ENCODE peak calls at places on chromosomes 13 and 19, in nine cellular contexts. L is K562, E is AG10803, G is choroid plexus epithelial cell, Z is neural progenitor cell, W is fibroblast of lung, S is SK-N-SH, M is brain microvascular endothelial cell, V is glutamatergic neuron. A is an unnamed sample.

GRCh38 chr19:54298357-54299125 is 14.4 kb downstream of the LILRA5 start:
- DNase-seq in L (no peak), E (no peak), G (no peak), Z (no peak), W (no peak), S (no peak), M (no peak), V (no peak), A (no peak)

GRCh38 chr13:20901668-20902437 is 693 bp downstream of the XPO4 start:
- DNase-seq in L (peak), E (peak), G (peak), Z (peak), W (peak), S (peak), M (no peak), V (peak), A (no peak)

GRCh38 chr19:15437355-15438123 is 12.2 kb downstream of the WIZ start:
- DNase-seq in L (no peak), E (peak), G (peak), Z (no peak), W (peak), S (no peak), M (no peak), V (no peak), A (no peak)

GRCh38 chr19:2171349-2172145 is 7.8 kb downstream of the DOT1L start:
- DNase-seq in L (peak), E (no peak), G (peak), Z (peak), W (peak), S (peak), M (no peak), V (peak), A (no peak)

GRCh38 chr13:40784540-40784939 is 4.9 kb upstream of the SLC25A15 start:
- DNase-seq in L (no peak), E (no peak), G (no peak), Z (no peak), W (no peak), S (no peak), M (no peak), V (no peak), A (no peak)

GRCh38 chr13:21006141-21007005 is 55.0 kb downstream of the LATS2 start:
- DNase-seq in L (no peak), E (no peak), G (no peak), Z (peak), W (no peak), S (no peak), M (no peak), V (no peak), A (no peak)

GRCh38 chr19:8396563-8397203 is 6.5 kb downstream of the RAB11B start:
- DNase-seq in L (peak), E (peak), G (peak), Z (peak), W (peak), S (peak), M (peak), V (peak), A (no peak)

GRCh38 chr19:46082728-46083050 is 41.8 kb downstream of the IGFL3 start:
- DNase-seq in L (no peak), E (peak), G (peak), Z (no peak), W (no peak), S (no peak), M (no peak), V (no peak), A (no peak)

GRCh38 chr19:30587869-30588268 is 215.7 kb downstream of the ZNF536 start:
- DNase-seq in L (no peak), E (no peak), G (no peak), Z (no peak), W (no peak), S (no peak), M (no peak), V (peak), A (no peak)

GRCh38 chr13:74452881-74453280 is 318.7 kb upstream of the KLF12 start:
- DNase-seq in L (no peak), E (no peak), G (no peak), Z (no peak), W (no peak), S (no peak), M (no peak), V (no peak), A (no peak)

GRCh38 chr13:39641645-39642044 is 13.8 kb upstream of the COG6 start:
- DNase-seq in L (no peak), E (no peak), G (no peak), Z (no peak), W (no peak), S (no peak), M (no peak), V (no peak), A (no peak)

GRCh38 chr13:112861876-112862615 is 107.0 kb upstream of the MCF2L start:
- DNase-seq in L (no peak), E (no peak), G (no peak), Z (no peak), W (no peak), S (no peak), M (no peak), V (peak), A (no peak)

GRCh38 chr13:110420626-110421025 is 113.5 kb downstream of the COL4A2 start:
- DNase-seq in L (no peak), E (no peak), G (no peak), Z (no peak), W (no peak), S (no peak), M (no peak), V (no peak), A (no peak)

GRCh38 chr19:14103310-14103709 is 12.8 kb upstream of the SAMD1 start:
- DNase-seq in L (no peak), E (no peak), G (no peak), Z (no peak), W (no peak), S (no peak), M (no peak), V (no peak), A (no peak)

GRCh38 chr19:14102756-14103155 is 12.2 kb upstream of the SAMD1 start:
- DNase-seq in L (no peak), E (no peak), G (no peak), Z (no peak), W (no peak), S (no peak), M (no peak), V (no peak), A (no peak)

GRCh38 chr19:14107581-14108461 is 9.7 kb downstream of the PRKACA start:
- DNase-seq in L (no peak), E (no peak), G (no peak), Z (no peak), W (no peak), S (no peak), M (peak), V (no peak), A (no peak)

GRCh38 chr19:14106840-14107239 is 10.7 kb downstream of the PRKACA start:
- DNase-seq in L (no peak), E (no peak), G (no peak), Z (no peak), W (no peak), S (no peak), M (no peak), V (no peak), A (no peak)

GRCh38 chr19:14105680-14106079 is 11.9 kb downstream of the PRKACA start:
- DNase-seq in L (no peak), E (no peak), G (no peak), Z (no peak), W (no peak), S (no peak), M (no peak), V (no peak), A (no peak)
- TF ChIP-seq CTCF in L (no peak), E (no peak), G (no peak), Z (no peak), W (no peak), S (no peak), M (no peak), V (no peak), A (no peak)

DNA sequence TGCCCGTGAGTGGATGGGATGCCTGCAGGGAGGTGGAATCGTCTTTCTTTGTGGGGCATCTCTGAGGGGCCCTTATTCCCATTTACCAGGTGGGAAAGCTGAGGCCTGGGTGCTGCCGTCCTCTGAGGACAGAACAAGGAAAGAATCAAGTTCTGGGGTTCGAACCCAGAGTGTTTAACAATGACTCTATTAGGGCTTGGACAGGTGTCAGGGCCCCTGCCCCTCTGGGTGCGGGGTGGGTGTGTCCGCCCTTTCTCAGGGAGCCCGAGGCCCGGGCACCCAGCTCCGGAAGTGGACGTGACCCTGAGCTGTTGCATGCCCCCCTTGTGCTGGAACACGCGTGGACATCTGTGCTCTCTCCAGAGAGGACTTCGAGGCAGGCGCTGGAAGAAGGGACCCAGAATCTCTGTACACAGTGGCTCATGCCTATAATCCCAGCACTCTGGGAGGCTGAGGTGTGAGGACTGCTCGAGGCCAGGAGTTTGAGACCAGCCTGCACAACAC is 10.8 kb downstream of the NDUFA11 start:
- DNase-seq in L (no peak), E (no peak), G (no peak), Z (no peak), W (no peak), S (no peak), M (no peak), V (no peak), A (no peak)
- TF ChIP-seq CTCF in L (no peak), E (no peak), G (no peak), Z (no peak), W (no peak), S (peak), M (no peak), V (peak), A (no peak)

GRCh38 chr13:97221989-97222700 is at the start of gene MBNL2:
- DNase-seq in L (peak), E (peak), G (peak), Z (peak), W (peak), S (peak), M (peak), V (peak), A (peak)
- TF ChIP-seq CTCF in L (no peak), E (no peak), G (no peak), Z (no peak), W (no peak), S (no peak), M (no peak), V (no peak), A (no peak)

GRCh38 chr13:97758317-97758716 is 195.2 kb upstream of the IPO5 start:
- DNase-seq in L (no peak), E (no peak), G (peak), Z (no peak), W (peak), S (no peak), M (no peak), V (no peak), A (no peak)

GRCh38 chr13:97751477-97751876 is 202.0 kb upstream of the IPO5 start:
- DNase-seq in L (no peak), E (no peak), G (no peak), Z (no peak), W (no peak), S (no peak), M (no peak), V (no peak), A (no peak)

GRCh38 chr13:97757807-97758206 is 195.7 kb upstream of the IPO5 start:
- DNase-seq in L (no peak), E (no peak), G (peak), Z (no peak), W (peak), S (no peak), M (peak), V (no peak), A (no peak)

GRCh38 chr13:97753269-97753668 is 200.2 kb upstream of the IPO5 start:
- DNase-seq in L (no peak), E (no peak), G (no peak), Z (no peak), W (no peak), S (no peak), M (no peak), V (no peak), A (no peak)

DNA sequence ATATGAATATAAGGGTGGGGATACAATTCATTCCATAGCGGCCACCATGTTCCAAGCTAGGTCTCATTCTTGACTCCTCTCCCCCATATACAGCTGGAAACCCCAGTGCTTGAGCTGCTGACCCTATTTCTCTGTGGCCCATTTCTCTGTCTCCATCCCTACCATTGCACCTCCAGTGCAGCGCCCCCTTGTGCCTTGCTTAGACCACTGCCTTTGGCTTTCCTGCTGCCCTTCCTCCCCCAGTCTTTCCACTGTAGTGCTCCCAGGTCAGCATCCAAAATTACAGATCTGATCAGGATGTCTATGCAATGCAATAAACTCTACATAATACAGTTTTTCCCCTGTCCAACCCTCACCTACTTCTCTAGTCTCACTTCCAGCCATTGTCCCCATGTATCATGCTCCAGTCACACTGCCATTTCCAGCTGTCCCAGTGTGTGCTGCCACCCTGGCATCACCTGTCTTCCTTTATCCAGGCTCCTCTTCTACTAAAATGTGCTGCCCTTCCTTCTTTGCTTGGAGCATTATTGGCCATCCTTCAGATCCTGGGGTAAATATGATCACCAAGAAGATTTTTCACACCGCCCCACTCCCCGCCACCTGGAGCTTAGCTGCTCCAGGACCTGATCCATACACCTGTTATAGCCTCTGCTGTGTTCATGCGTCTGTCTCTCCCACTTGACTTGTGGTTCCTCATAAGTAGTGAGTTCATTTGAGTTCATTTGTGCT is 199.4 kb upstream of the IPO5 start:
- DNase-seq in L (peak), E (no peak), G (no peak), Z (peak), W (no peak), S (no peak), M (no peak), V (no peak), A (no peak)
- TF ChIP-seq CTCF in L (peak), E (no peak), G (peak), Z (peak), W (no peak), S (peak), M (peak), V (no peak), A (no peak)

A was measured in D721Med.